ENCODE peak calls at places on chromosomes 3 and 15, in four cellular contexts. Y, U, J and V are unnamed samples. For H3K4me1, the result is how much of the 10 kb centered on the place peaks cover.

GRCh38 chr3:30747771-30748281 is 141.4 kb downstream of the TGFBR2 start:
- DNase-seq in J (no peak), U (no peak), Y (no peak), V (no peak)

GRCh38 chr3:108438542-108438941 is 71.9 kb downstream of the MYH15 start:
- DNase-seq in U (no peak), J (no peak), Y (no peak), V (no peak)

GRCh38 chr15:30923429-30923828 is 19.7 kb downstream of the FAN1 start:
- DNase-seq in J (no peak), U (no peak), Y (no peak), V (no peak)

GRCh38 chr3:135503429-135504083 is 462.0 kb upstream of the PPP2R3A start:
- DNase-seq in Y (peak), U (peak), J (no peak), V (no peak)

GRCh38 chr3:157201648-157202278 is 41.8 kb upstream of the CCNL1 start:
- DNase-seq in U (no peak), J (no peak), Y (no peak), V (no peak)

GRCh38 chr15:80684697-80685096 is 10.4 kb upstream of the ABHD17C start:
- DNase-seq in J (no peak), U (no peak), Y (no peak), V (no peak)

GRCh38 chr3:187521546-187521945 is 148.6 kb downstream of the SST start:
- DNase-seq in Y (no peak), U (no peak), J (no peak), V (no peak)

GRCh38 chr3:105853801-105854432 is 14.9 kb downstream of the CBLB start:
- DNase-seq in J (no peak), Y (no peak), U (no peak), V (no peak)

GRCh38 chr3:46092704-46093085 is 65.4 kb upstream of the XCR1 start:
- DNase-seq in J (no peak), Y (no peak), U (no peak), V (no peak)

GRCh38 chr3:99774467-99774866 is 43.2 kb upstream of the CMSS1 start:
- DNase-seq in U (no peak), Y (no peak), J (no peak), V (no peak)

GRCh38 chr15:89501646-89502045 is 5.3 kb upstream of the RHCG start:
- DNase-seq in Y (no peak), J (peak), U (no peak), V (no peak)

GRCh38 chr3:9248232-9249191 is 934 bp downstream of the SRGAP3 start:
- DNase-seq in J (peak), Y (no peak), U (peak), V (no peak)

GRCh38 chr3:9249273-9250192 is at the start of gene SRGAP3:
- DNase-seq in J (peak), U (peak), Y (peak), V (peak)

GRCh38 chr3:9244495-9245183 is 4.8 kb downstream of the SRGAP3 start:
- DNase-seq in Y (no peak), U (no peak), J (no peak), V (no peak)

GRCh38 chr3:9247361-9248231 is 1.9 kb downstream of the SRGAP3 start:
- DNase-seq in U (peak), Y (no peak), J (no peak), V (no peak)

GRCh38 chr3:9246196-9246595 is 3.2 kb downstream of the SRGAP3 start:
- DNase-seq in Y (no peak), U (no peak), J (no peak), V (no peak)
- TF ChIP-seq CTCF in Y (no peak), U (no peak), J (no peak), V (no peak)

GRCh38 chr3:109920749-109921148 is 583.4 kb upstream of the DPPA4 start:
- DNase-seq in Y (no peak), J (no peak), U (no peak), V (no peak)
- H3K4me1 ChIP-seq in Y (under half), J (under half), U (under half), V (under half)

GRCh38 chr15:26235148-26235769 is 372.1 kb upstream of the ATP10A start:
- DNase-seq in U (peak), J (no peak), Y (no peak), V (no peak)

DNA sequence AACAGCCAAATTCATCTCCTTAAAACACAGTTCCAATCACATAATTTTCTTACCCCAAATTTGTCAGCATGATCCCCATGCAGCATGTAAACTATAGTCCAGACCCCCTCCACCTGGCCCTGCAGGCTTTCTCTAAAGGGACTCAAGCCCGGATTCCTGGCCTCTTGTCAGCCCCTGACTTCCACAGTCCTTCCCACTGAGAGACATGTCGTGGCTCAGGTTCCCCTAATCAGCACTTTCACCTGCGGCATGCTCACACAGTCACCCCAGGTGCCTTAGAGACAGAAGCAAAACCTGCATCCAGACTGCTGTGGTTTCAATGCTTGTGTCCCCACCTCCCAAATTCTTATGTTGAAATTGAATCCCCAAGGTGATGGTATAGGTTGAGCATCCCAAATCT is 372.7 kb upstream of the ATP10A start:
- DNase-seq in J (no peak), Y (no peak), U (peak), V (no peak)
- H3K27ac ChIP-seq in J (no peak), Y (no peak), U (no peak), V (no peak)

DNA sequence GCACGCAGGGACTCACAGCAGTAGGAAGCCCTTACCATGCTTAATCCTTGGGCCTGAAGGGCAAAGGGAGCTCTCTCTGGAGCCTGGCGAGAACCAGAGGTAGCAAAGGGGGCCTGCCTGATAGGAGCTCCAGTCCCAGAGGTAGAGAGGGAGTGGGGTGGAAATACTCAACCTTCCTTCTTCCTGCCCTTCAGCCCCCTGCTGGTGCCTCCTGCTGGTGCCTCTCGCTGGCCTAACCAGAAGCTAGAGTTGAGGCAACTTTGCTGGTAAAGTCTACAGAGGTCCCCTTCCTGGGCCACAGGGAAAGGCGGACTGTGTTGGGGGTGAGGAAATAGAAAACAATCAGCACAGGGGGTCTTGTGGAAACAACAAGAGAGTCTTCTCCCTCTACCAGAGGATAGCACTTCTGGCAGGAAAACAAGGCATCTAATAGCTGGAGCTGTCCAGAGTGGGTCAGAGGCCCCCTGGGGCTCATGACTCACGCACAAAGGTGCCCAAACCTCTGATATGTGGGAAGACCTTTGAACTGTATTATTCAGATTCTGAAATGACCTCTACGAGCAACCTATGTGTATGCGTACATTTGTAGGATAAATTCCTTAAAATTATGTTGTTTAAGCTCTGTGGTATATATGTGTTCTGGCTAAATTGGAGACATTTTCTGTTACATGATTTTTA is 133.8 kb downstream of the LRRC28 start:
- DNase-seq in Y (no peak), J (no peak), U (no peak), V (no peak)
- TF ChIP-seq CTCF in Y (no peak), J (no peak), U (peak), V (no peak)

DNA sequence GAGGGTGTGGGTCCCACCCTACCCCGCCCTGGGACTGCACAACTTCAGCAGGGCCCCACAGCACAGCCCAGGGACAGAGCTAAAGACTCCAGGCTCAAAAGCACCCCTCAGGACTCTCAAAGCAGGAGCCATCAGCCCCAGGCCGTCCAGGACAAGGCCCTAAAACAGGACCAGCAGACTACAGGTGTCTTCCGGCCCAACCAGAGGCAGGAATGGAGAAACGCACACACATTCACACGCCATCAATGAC is 26.1 kb downstream of the ATRIP start:
- DNase-seq in Y (no peak), U (no peak), J (no peak), V (no peak)
- H3K4me1 ChIP-seq in Y (half or more), U (under half), J (under half), V (half or more)

DNA sequence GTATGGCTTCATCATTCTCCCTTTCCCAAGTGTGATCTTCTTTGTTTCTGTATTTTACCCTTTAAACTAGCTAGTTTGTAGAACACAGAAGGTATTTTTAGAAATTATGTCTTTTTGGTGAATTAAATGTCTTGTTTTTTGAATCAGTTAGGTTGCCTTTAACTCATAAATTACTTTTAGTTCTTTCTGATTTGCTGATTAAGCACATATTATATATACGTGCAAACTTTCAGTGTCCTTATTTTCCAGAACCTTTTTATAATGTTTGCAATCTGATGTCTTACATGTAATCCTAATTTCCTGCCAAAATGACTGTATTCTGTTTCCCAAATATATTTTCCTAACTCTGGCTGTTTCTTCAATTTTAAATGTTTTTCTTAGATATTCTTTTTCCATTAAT is 51.7 kb downstream of the CHD2 start:
- DNase-seq in U (no peak), J (no peak), Y (no peak), V (no peak)
- H3K27ac ChIP-seq in U (no peak), J (no peak), Y (peak), V (peak)

GRCh38 chr3:141233457-141234161 is 2.0 kb downstream of the PXYLP1 start:
- DNase-seq in J (no peak), Y (no peak), U (no peak), V (no peak)

GRCh38 chr3:141231923-141232861 is 567 bp downstream of the PXYLP1 start:
- DNase-seq in U (peak), J (no peak), Y (no peak), V (no peak)

GRCh38 chr3:141229132-141229531 is 2.5 kb upstream of the PXYLP1 start:
- DNase-seq in U (no peak), Y (no peak), J (no peak), V (no peak)

GRCh38 chr3:141230293-141230692 is 1.3 kb upstream of the PXYLP1 start:
- DNase-seq in U (no peak), Y (no peak), J (no peak), V (no peak)

DNA sequence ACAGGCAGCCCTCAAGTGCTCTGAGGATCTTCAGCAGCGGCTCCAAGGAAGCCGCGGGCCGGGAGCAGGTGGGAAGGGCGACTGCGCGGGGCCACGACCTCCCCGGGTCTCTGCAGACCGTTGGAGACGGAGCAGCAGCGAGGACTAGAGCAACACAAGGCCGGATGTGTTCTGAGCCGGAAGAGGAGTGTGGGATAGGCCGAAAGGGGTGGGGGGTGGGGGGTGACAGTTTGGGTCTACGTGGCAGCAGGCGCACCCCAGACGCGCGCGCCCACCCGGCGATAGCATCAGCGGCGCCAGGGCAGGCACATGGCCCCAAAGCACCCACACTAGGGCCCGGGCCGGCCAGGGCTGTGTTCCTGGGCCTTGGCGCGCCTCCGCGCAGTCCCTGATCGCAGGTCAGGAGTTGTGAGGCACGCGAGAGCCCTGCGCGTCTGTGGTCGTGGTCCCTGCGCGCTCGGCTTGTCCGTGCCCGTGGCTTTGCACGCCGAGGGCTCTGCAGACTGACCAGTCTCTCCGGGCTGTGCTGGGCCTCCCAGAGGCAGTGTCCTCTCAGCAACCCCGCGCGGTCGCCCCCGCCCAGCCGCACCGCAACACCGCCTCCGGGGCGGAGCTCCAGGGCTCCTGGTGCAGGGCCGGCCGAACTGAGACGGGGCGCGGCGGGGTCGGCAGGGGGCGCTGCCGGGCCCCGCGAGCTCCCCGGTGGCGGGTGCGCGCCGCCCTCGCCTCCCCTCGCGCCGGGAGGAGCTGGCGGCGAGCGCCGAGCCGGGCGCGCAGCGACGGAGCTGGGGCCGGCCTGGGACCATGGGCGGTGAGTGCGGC is at the start of gene PXYLP1:
- DNase-seq in J (peak), Y (peak), U (peak), V (peak)
- TF ChIP-seq CTCF in J (peak), Y (peak), U (peak), V (peak)

GRCh38 chr15:83061680-83062079 is 5.4 kb downstream of the BTBD1 start:
- DNase-seq in J (no peak), U (no peak), Y (no peak), V (no peak)
- H3K4me1 ChIP-seq in J (under half), U (under half), Y (half or more), V (under half)